ENCODE peak calls at places on chromosomes 1 and 21, in four cellular contexts. N is WTC11, S is SK-N-SH, H is HepG2. G is an unnamed sample.

GRCh38 chr1:203888807-203889251 is 27.4 kb downstream of the SNRPE start:
- DNase-seq in N (no peak), S (no peak), H (no peak), G (no peak)

GRCh38 chr1:150881331-150882070 is 5.1 kb upstream of the ARNT start:
- DNase-seq in H (no peak), N (no peak), S (no peak), G (no peak)

GRCh38 chr21:20997308-20997632 is 939 bp upstream of the NCAM2 start:
- DNase-seq in S (peak; percentile 38), H (no peak), N (peak; percentile 19), G (no peak)

GRCh38 chr1:77188770-77189169 is 30.5 kb downstream of the PIGK start:
- DNase-seq in N (no peak), H (no peak), S (no peak), G (no peak)

GRCh38 chr1:51649593-51650091 is 32.8 kb downstream of the OSBPL9 start:
- DNase-seq in S (no peak), N (no peak), H (no peak), G (peak; percentile 77)

GRCh38 chr1:53559854-53560571 is 100.8 kb downstream of the DMRTB1 start:
- DNase-seq in S (peak; percentile 11), H (no peak), N (peak; percentile 3), G (no peak)

GRCh38 chr1:116329524-116330341 is 43.3 kb upstream of the ATP1A1 start:
- DNase-seq in N (no peak), H (no peak), S (no peak), G (no peak)

GRCh38 chr1:155078496-155079209 is at the start of gene EFNA3:
- DNase-seq in S (peak; percentile 98), H (no peak), N (peak; percentile 84), G (peak; percentile 86)

GRCh38 chr1:100810360-100810759 is 84.3 kb downstream of the EXTL2 start:
- DNase-seq in S (no peak), N (no peak), H (no peak), G (no peak)

GRCh38 chr1:30524840-30525617 is 198.4 kb downstream of the MATN1 start:
- DNase-seq in S (no peak), N (no peak), H (no peak), G (no peak)

GRCh38 chr1:29967261-29967660 is 730.9 kb downstream of the PTPRU start:
- DNase-seq in H (no peak), S (no peak), N (no peak), G (no peak)

GRCh38 chr1:230915079-230915478 is 46.8 kb upstream of the C1orf198 start:
- DNase-seq in H (no peak), N (no peak), S (no peak), G (no peak)

GRCh38 chr1:116690809-116691323 is 23.3 kb upstream of the IGSF3 start:
- DNase-seq in N (no peak), H (no peak), S (peak; percentile 42), G (no peak)

GRCh38 chr1:44406761-44407429 is 1.8 kb downstream of the RNF220 start:
- DNase-seq in H (no peak), N (peak; percentile 31), S (peak; percentile 50), G (no peak)

GRCh38 chr1:36223373-36223995 is 759 bp upstream of the THRAP3 start:
- DNase-seq in H (no peak), S (peak; percentile 37), N (no peak), G (peak; percentile 82)

GRCh38 chr1:220952941-220953340 is 73.7 kb downstream of the HLX start:
- DNase-seq in S (no peak), N (no peak), H (no peak), G (no peak)

GRCh38 chr1:5502310-5503194 is 489.7 kb downstream of the NPHP4 start:
- DNase-seq in N (no peak), S (no peak), H (no peak), G (no peak)

GRCh38 chr1:196678510-196678884 is 26.7 kb downstream of the CFH start:
- DNase-seq in S (no peak), N (no peak), H (no peak), G (no peak)

GRCh38 chr1:172833956-172834355 is 175.1 kb downstream of the FASLG start:
- DNase-seq in N (no peak), H (no peak), S (no peak), G (no peak)
- TF ChIP-seq FOXJ3 in N (no peak), H (no peak), S (no peak), G (no peak)

GRCh38 chr21:33314096-33314495 is 10.7 kb upstream of the IFNAR1 start:
- DNase-seq in H (no peak), S (no peak), N (no peak), G (no peak)
- TF ChIP-seq FOXJ3 in H (no peak), S (no peak), N (no peak), G (no peak)

GRCh38 chr1:165644064-165644735 is 13.2 kb downstream of the MGST3 start:
- DNase-seq in N (no peak), H (no peak), S (no peak), G (no peak)
- TF ChIP-seq FOXJ3 in N (no peak), H (no peak), S (no peak), G (no peak)

DNA sequence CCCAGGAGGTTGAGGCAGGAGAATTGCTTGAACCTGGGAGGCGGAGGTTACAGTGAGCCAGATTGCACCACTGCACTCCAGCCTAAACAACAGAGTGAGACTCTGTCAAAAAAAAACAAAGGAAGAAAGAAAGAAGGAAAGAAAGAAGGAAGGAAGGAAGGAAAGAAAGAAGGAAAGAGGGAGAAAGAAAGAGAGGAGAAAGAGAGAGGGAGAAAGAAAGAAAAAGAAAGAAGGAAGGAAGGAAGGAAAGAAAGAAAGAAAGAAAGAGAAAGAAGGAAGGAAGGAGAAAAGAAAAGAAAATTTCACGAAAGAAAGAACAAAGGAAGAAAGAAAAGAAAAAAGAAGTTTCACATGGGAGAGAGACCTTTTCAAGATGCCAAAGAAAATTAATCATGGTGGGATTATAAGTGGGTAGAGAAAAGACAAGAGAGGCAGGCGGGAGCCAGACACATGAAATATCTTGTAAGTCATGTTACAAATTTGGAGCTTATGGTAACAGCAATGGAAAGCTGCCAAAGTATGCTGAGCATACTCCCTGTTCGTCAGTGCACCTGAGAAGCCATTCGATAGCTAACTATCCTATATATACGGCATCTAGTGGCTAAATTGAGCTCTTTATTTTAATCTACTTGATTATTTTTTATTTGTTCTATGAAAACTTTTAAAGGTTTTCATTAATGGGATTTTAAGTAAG is 41.3 kb upstream of the TNFSF4 start:
- DNase-seq in H (no peak), S (no peak), N (no peak), G (no peak)
- TF ChIP-seq FOXJ3 in H (no peak), S (no peak), N (no peak), G (no peak)

DNA sequence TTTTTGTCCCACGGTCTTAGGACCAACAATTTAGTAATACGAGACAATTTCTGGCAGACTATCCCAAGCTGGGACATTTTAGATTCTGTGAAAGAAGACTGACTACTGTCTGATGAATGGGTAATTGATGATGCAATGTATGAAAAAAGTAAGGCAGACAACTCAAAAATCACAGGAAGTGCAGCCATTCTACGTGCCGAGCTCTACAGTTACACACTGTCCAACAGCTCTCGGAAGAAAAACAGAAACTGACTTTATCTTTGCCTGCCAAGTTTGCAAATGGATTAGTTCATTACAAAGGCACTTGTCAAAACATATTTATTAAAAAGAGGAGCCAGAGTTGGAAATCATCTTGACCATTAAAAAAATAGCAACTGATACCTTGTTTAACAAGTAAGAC is 31.3 kb downstream of the ZBTB8B start:
- DNase-seq in S (no peak), N (no peak), H (no peak), G (peak; percentile 29)
- TF ChIP-seq FOXJ3 in S (no peak), N (no peak), H (no peak), G (no peak)

GRCh38 chr1:118717893-118718292 is 270.2 kb downstream of the TBX15 start:
- DNase-seq in N (no peak), S (no peak), H (no peak), G (no peak)
- TF ChIP-seq FOXJ3 in N (no peak), S (no peak), H (no peak), G (no peak)

DNA sequence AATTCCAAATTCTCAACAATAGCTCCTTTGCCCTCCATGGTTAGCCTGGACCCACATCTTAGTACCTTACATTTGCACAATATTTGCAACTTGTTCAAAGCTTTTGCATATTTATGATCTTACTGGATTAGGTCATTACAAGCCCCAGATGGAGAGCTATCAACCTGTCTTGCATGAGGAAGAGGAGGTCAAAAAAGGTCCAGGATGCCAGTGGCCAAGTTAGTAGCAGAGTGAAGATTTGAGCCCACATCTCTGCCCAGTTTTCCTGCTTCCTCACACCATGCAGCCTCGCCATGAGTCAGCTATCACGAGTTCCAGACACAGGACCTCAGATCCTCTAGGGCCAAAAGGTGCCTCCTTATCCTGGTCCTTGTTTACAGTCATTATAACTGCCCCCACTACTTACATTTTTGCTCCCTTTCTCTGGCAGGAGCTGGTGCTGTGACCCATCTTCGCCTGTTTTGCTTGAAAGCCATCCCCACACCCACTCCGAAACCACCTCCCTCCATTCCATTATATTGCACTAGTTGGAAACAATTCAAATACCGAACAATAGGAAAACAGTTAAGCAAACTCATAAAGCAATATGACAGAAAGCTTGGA is 5.0 kb upstream of the AHCYL1 start:
- DNase-seq in N (no peak), S (no peak), H (no peak), G (peak; percentile 78)
- TF ChIP-seq FOXJ3 in N (no peak), S (no peak), H (no peak), G (no peak)

DNA sequence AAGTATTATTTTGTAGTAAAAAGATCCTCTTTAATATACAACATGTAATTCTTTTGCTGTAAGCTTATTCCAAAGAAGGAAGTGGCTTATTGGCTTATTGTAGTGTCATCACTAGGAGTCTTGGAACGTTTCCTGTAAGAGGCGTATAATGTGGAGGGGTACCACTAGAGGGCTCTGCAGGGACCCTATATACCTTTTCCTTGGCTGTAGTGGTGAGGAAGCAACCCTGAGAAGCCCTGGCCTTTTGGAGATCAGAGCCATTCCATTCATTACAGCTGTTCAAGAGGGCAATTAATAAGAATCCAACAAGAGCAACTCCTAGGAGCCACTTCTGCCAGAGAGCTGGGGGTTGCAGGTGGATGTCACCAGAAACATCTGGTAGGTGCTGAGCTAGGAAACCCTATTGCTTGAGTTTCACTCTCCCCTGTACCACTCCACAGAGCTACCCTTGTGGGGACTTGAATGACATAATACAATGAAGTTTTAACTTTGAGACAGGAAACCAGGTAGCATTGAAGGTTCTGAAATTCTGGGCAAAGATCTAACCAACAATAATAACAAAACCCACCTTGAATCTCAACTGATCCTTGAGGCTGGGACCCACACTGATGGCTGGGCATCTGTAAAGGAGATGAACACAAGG is 160.4 kb upstream of the COA6 start:
- DNase-seq in N (peak; percentile 43), H (peak; percentile 53), S (peak; percentile 77), G (peak; percentile 70)
- TF ChIP-seq FOXJ3 in N (no peak), H (no peak), S (no peak), G (no peak)

DNA sequence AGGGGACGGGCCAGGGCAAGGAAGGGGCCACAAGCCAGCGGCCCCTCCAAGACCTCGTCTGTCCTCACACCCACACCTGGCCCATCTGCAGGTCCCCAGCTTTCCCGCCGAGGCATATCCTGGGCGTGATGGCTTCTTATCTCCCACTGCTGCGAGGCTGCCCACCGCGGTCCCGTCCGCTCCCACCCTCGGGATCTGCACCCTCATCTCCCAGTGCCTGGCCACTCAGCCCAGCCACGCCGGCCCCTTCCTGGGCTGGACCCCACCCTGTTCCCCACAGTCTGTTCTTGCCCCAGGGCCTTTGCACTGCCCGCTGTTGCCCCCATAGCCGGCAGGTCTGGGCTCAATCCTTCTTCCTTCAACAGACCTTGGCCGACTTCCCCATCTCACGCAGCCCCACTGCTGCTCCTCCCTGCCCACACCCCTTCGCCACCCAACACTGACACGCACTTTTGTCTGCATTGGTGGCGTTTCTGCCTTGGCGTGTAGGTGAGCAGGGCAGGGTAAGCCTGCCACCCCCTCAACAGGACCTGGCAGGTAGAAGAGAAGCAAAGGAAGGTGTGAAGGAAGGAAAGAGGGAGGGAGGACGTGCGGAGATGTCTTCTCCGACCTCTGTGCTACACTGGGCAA is 4.4 kb upstream of the TTC34 start:
- DNase-seq in H (no peak), N (no peak), S (no peak), G (no peak)
- TF ChIP-seq FOXJ3 in H (no peak), N (no peak), S (no peak), G (no peak)